ENCODE peak calls at places on chromosomes 11 and 22, in four cellular contexts. R is K562, Z is SK-N-SH, D is GM12878. A is an unnamed sample.

GRCh38 chr11:83070044-83070877 is 1.4 kb downstream of the RAB30 start:
- DNase-seq in R (peak), Z (no peak), D (no peak), A (no peak)

GRCh38 chr11:108220721-108221346 is 1.6 kb downstream of the NPAT start:
- DNase-seq in R (peak), Z (no peak), D (no peak), A (no peak)

GRCh38 chr11:3137486-3138177 is 27.5 kb downstream of the OSBPL5 start:
- DNase-seq in R (no peak), Z (no peak), D (no peak), A (no peak)

GRCh38 chr11:45652781-45653180 is 12.6 kb downstream of the CHST1 start:
- DNase-seq in R (no peak), Z (no peak), D (no peak), A (no peak)

GRCh38 chr22:44396727-44397722 is 84.3 kb upstream of the SHISAL1 start:
- DNase-seq in R (no peak), Z (peak), D (no peak), A (no peak)

GRCh38 chr11:108963118-108963517 is 298.2 kb downstream of the DDX10 start:
- DNase-seq in R (no peak), Z (no peak), D (no peak), A (no peak)

GRCh38 chr11:112834277-112834755 is 126.9 kb upstream of the NCAM1 start:
- DNase-seq in R (no peak), Z (peak), D (no peak), A (no peak)

GRCh38 chr11:60064115-60064514 is 7.7 kb downstream of the MS4A3 start:
- DNase-seq in R (no peak), Z (no peak), D (no peak), A (no peak)

GRCh38 chr11:17744151-17744940 is 9.8 kb downstream of the KCNC1 start:
- DNase-seq in R (no peak), Z (no peak), D (no peak), A (no peak)

GRCh38 chr11:34651551-34651950 is 30.7 kb downstream of the EHF start:
- DNase-seq in R (peak), Z (no peak), D (no peak), A (peak)

GRCh38 chr11:68413591-68413999 is 47.0 kb upstream of the PPP6R3 start:
- DNase-seq in R (no peak), Z (no peak), D (no peak), A (no peak)

GRCh38 chr11:46285594-46286033 is 8.2 kb downstream of the CREB3L1 start:
- DNase-seq in R (no peak), Z (no peak), D (no peak), A (no peak)

GRCh38 chr11:8033312-8033715 is 46.2 kb downstream of the EIF3F start:
- DNase-seq in R (peak), Z (peak), D (no peak), A (peak)

GRCh38 chr11:74282863-74283484 is 28.5 kb downstream of the P4HA3 start:
- DNase-seq in R (peak), Z (no peak), D (no peak), A (no peak)

GRCh38 chr11:77209663-77210062 is 81.6 kb downstream of the MYO7A start:
- DNase-seq in R (no peak), Z (no peak), D (no peak), A (no peak)

GRCh38 chr11:18491924-18492323 is 34.8 kb downstream of the TSG101 start:
- DNase-seq in R (no peak), Z (no peak), D (no peak), A (no peak)

GRCh38 chr11:89184021-89184420 is 6.3 kb downstream of the TYR start:
- DNase-seq in R (no peak), Z (no peak), D (no peak), A (no peak)

GRCh38 chr11:46760429-46761128 is 41.6 kb downstream of the F2 start:
- DNase-seq in R (no peak), Z (no peak), D (no peak), A (no peak)

GRCh38 chr11:11076879-11077278 is 219.0 kb upstream of the ZBED5 start:
- DNase-seq in R (no peak), Z (no peak), D (no peak), A (no peak)

GRCh38 chr22:43723816-43724215 is 88.3 kb downstream of the EFCAB6 start:
- DNase-seq in R (no peak), Z (no peak), D (no peak), A (no peak)

GRCh38 chr22:50252081-50253045 is 1.3 kb upstream of the HDAC10 start:
- DNase-seq in R (no peak), Z (peak), D (no peak), A (peak)

GRCh38 chr11:13336246-13336873 is 58.8 kb downstream of the BMAL1 start:
- DNase-seq in R (no peak), Z (no peak), D (no peak), A (no peak)

GRCh38 chr11:128039140-128040021 is 548.0 kb downstream of the ETS1 start:
- DNase-seq in R (no peak), Z (no peak), D (no peak), A (no peak)

GRCh38 chr11:43376594-43376993 is 17.9 kb downstream of the TTC17 start:
- DNase-seq in R (no peak), Z (no peak), D (no peak), A (peak)
- TF ChIP-seq NFIC in R (no peak), Z (no peak), D (no peak), A (no peak)

GRCh38 chr11:114321621-114322257 is 25.5 kb downstream of the NNMT start:
- DNase-seq in R (no peak), Z (no peak), D (no peak), A (no peak)

GRCh38 chr11:114330373-114330772 is 34.2 kb downstream of the NNMT start:
- DNase-seq in R (no peak), Z (no peak), D (no peak), A (no peak)

GRCh38 chr11:114322934-114323333 is 26.7 kb downstream of the NNMT start:
- DNase-seq in R (no peak), Z (no peak), D (no peak), A (no peak)

GRCh38 chr11:114326151-114326550 is 30.0 kb downstream of the NNMT start:
- DNase-seq in R (no peak), Z (no peak), D (no peak), A (no peak)

GRCh38 chr11:114326776-114327175 is 30.6 kb downstream of the NNMT start:
- DNase-seq in R (no peak), Z (no peak), D (no peak), A (no peak)
- TF ChIP-seq ZBTB33 in R (no peak), Z (no peak), D (no peak), A (no peak)

GRCh38 chr11:62605467-62605866 is 3.8 kb upstream of the MTA2 start:
- DNase-seq in R (no peak), Z (no peak), D (no peak), A (no peak)
- TF ChIP-seq JUND in R (no peak), Z (no peak), D (no peak), A (no peak)

GRCh38 chr11:90252053-90252452 is 29.2 kb upstream of the CHORDC1 start:
- DNase-seq in R (no peak), Z (no peak), D (no peak), A (no peak)

GRCh38 chr11:90251599-90251998 is 28.8 kb upstream of the CHORDC1 start:
- DNase-seq in R (no peak), Z (no peak), D (no peak), A (no peak)

GRCh38 chr11:90254065-90254464 is 31.2 kb upstream of the CHORDC1 start:
- DNase-seq in R (no peak), Z (no peak), D (no peak), A (no peak)

GRCh38 chr11:90246468-90246867 is 23.6 kb upstream of the CHORDC1 start:
- DNase-seq in R (no peak), Z (no peak), D (no peak), A (no peak)

DNA sequence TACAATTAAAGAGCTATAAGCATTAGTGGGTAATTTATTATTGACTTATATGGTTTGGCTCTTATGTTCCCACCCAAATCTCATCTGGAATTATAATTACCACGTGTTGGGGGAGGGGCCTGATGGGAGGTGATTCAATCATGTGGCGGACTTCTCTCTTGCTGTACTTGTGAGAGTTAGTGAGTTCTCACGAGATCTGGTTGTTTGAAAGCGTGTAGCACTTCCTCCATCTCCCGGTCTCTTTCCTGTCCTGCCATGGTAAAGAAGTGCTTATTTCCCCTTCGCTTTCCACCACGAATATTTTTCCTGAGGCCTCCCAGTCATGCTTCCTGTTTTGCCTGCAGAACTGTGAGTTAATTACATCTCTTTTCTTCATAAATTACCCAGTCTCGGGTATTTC is 28.1 kb upstream of the CHORDC1 start:
- DNase-seq in R (no peak), Z (no peak), D (no peak), A (peak)
- TF ChIP-seq NFIC in R (no peak), Z (no peak), D (no peak), A (no peak)

DNA sequence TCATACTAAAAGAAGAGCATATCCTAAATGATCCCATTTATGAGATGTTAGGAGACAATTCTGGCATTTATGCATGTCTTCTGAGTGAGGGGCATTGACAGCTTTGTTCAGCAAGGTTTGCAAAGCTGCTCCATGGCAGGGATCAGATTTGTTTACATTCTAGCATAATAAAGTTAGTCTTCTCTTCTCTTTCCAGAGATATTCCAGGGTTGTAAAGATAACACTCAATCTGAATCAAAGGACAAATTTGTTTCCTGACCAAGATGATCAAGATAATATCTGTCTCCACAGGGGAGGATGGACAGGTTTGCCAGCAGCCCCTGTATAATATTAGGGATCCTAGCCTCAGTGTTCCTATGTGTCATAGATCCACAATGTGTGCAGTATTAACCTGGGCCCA is 77.5 kb upstream of the ZC3H12C start:
- DNase-seq in R (no peak), Z (no peak), D (no peak), A (no peak)
- TF ChIP-seq ZBTB33 in R (no peak), Z (no peak), D (no peak), A (no peak)

GRCh38 chr11:86484795-86485166 is 110.1 kb downstream of the CCDC81 start:
- DNase-seq in R (no peak), Z (no peak), D (no peak), A (no peak)

GRCh38 chr11:86484164-86484794 is 109.6 kb downstream of the CCDC81 start:
- DNase-seq in R (peak), Z (no peak), D (no peak), A (peak)

GRCh38 chr11:86481399-86481798 is 106.7 kb downstream of the CCDC81 start:
- DNase-seq in R (no peak), Z (no peak), D (no peak), A (no peak)

GRCh38 chr11:86482684-86483083 is 108.0 kb downstream of the CCDC81 start:
- DNase-seq in R (no peak), Z (no peak), D (no peak), A (no peak)

DNA sequence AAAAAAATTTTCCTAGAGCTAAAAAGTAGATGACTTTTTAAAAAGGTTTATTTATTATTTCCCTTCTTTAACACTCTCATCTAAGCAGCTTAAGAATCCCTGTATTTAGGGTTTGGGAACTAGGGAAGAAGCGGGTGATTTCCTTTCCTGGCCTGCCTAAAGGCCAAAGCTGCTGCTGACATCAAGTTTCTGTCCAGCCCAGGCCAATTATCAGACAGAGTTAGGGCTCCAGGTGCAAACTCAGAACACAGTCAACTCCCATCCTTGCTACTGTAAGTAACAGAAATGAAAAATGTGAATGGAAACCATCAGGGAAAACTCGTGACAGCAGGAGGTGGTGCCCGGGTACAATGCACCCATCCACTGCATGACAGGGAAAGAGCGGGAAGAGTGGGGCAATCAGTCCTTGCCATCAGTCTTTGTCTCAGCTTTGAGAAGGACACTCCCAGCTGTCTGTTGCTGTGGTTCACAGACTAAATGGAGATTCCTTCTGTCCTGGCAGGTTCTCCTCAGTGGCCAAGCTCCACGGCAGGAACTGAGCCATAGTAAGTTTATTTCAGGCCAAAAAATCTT is 109.0 kb downstream of the CCDC81 start:
- DNase-seq in R (no peak), Z (no peak), D (no peak), A (no peak)
- TF ChIP-seq JUND in R (no peak), Z (no peak), D (no peak), A (no peak)

DNA sequence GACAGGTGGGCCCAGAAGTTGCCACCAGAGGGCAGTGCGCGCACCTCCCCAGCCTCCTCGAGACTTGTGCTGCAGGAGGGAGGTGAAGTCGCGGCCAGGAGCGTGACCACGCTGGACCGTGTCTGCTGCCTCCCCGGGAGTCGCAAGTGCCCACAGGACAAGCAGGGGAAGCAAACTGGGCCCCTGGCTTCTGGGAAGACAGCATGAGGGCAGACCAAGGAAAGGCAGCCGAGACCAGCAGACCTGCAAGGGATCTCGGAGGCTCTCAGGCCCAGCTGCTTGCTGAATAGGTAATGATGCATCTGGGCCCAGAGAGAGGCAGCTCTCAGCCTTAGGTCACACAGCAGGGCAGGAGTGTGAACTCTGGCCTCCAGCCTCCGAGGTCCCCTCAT is 17.0 kb upstream of the IL2RB start:
- DNase-seq in R (peak), Z (peak), D (no peak), A (peak)
- TF ChIP-seq NFIC in R (no peak), Z (no peak), D (no peak), A (no peak)

DNA sequence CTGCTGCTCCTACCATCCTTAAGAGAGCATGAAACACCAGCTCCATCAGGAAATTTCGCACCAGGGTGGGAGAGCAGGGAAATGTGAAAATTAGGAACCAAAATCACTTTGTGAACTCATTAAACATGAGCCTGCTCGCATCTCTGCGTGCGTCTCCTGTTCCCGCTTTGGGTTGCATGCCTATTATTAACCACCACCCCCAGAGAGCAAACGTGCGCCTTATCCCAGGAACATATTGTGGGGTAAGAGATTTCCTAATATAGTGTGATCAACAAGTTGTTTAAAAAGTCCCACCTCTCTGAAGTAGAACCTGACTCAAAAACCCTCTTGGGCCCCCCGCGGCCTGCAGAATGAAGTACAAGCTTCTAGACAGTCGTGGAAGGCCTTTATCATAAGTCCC is 115.0 kb downstream of the TENM4 start:
- DNase-seq in R (no peak), Z (no peak), D (no peak), A (no peak)
- TF ChIP-seq ZBTB33 in R (no peak), Z (no peak), D (no peak), A (no peak)

GRCh38 chr11:116862101-116862637 is 24.7 kb upstream of the APOA1 start:
- DNase-seq in R (no peak), Z (peak), D (no peak), A (no peak)
- TF ChIP-seq JUND in R (no peak), Z (no peak), D (no peak), A (no peak)

GRCh38 chr22:20396639-20397038 is 2.7 kb downstream of the ZNF74 start:
- DNase-seq in R (no peak), Z (no peak), D (peak), A (no peak)
- TF ChIP-seq NFIC in R (no peak), Z (no peak), D (no peak), A (no peak)